ENCODE peak calls at places on chromosome 17, in five cellular contexts. One of them, this sample, is unnamed. For H3K4me1, the result is how much of the 10 kb centered on the place peaks cover.

GRCh38 chr17:8222380-8222629 is 11.9 kb upstream of the AURKB start:
- DNase-seq in CD4-positive, alpha-beta memory T cell: no peak
- DNase-seq in heart right ventricle: no peak
- DNase-seq in right lobe of liver: no peak
- DNase-seq in adrenal gland: no peak
- DNase-seq in this sample: no peak

GRCh38 chr17:1077536-1078061 is 80.7 kb downstream of the TIMM22 start:
- DNase-seq in CD4-positive, alpha-beta memory T cell: no peak
- DNase-seq in heart right ventricle: no peak
- DNase-seq in right lobe of liver: no peak
- DNase-seq in adrenal gland: no peak
- DNase-seq in this sample: no peak

GRCh38 chr17:40910441-40910841 is 25.4 kb upstream of the KRT20 start:
- DNase-seq in CD4-positive, alpha-beta memory T cell: no peak
- DNase-seq in heart right ventricle: no peak
- DNase-seq in right lobe of liver: no peak
- DNase-seq in adrenal gland: no peak
- DNase-seq in this sample: no peak

GRCh38 chr17:77770331-77771105 is 188.0 kb upstream of the TNRC6C start:
- DNase-seq in CD4-positive, alpha-beta memory T cell: no peak
- DNase-seq in heart right ventricle: no peak
- DNase-seq in right lobe of liver: no peak
- DNase-seq in adrenal gland: no peak
- DNase-seq in this sample: no peak

GRCh38 chr17:42675348-42675983 is 1.3 kb downstream of the PLEKHH3 start:
- DNase-seq in CD4-positive, alpha-beta memory T cell: no peak
- DNase-seq in heart right ventricle: peak
- DNase-seq in right lobe of liver: peak
- DNase-seq in adrenal gland: no peak
- DNase-seq in this sample: no peak

GRCh38 chr17:78645421-78646295 is 68.5 kb upstream of the DNAH17 start:
- DNase-seq in CD4-positive, alpha-beta memory T cell: peak
- DNase-seq in heart right ventricle: peak
- DNase-seq in right lobe of liver: peak
- DNase-seq in adrenal gland: peak
- DNase-seq in this sample: peak

GRCh38 chr17:41651625-41652460 is 27.5 kb upstream of the KRT17 start:
- DNase-seq in CD4-positive, alpha-beta memory T cell: no peak
- DNase-seq in heart right ventricle: no peak
- DNase-seq in right lobe of liver: no peak
- DNase-seq in adrenal gland: no peak
- DNase-seq in this sample: no peak

GRCh38 chr17:2737693-2738092 is 11.8 kb downstream of the CCDC92B start:
- DNase-seq in CD4-positive, alpha-beta memory T cell: no peak
- DNase-seq in heart right ventricle: no peak
- DNase-seq in right lobe of liver: no peak
- DNase-seq in adrenal gland: no peak
- DNase-seq in this sample: no peak

GRCh38 chr17:73286863-73287296 is 24.9 kb downstream of the CDC42EP4 start:
- DNase-seq in CD4-positive, alpha-beta memory T cell: no peak
- DNase-seq in heart right ventricle: no peak
- DNase-seq in right lobe of liver: no peak
- DNase-seq in adrenal gland: peak
- DNase-seq in this sample: no peak

GRCh38 chr17:19644493-19645210 is 3.9 kb upstream of the ALDH3A2 start:
- DNase-seq in CD4-positive, alpha-beta memory T cell: no peak
- DNase-seq in heart right ventricle: no peak
- DNase-seq in right lobe of liver: no peak
- DNase-seq in adrenal gland: no peak
- DNase-seq in this sample: no peak

GRCh38 chr17:29091591-29092291 is 48.8 kb downstream of the PIPOX start:
- DNase-seq in CD4-positive, alpha-beta memory T cell: no peak
- DNase-seq in heart right ventricle: no peak
- DNase-seq in right lobe of liver: no peak
- DNase-seq in adrenal gland: no peak
- DNase-seq in this sample: no peak

GRCh38 chr17:77129568-77130301 is 11.0 kb upstream of the SEC14L1 start:
- DNase-seq in CD4-positive, alpha-beta memory T cell: no peak
- DNase-seq in heart right ventricle: no peak
- DNase-seq in right lobe of liver: no peak
- DNase-seq in adrenal gland: no peak
- DNase-seq in this sample: no peak

GRCh38 chr17:74601944-74602572 is 10.0 kb upstream of the CD300LD start:
- DNase-seq in CD4-positive, alpha-beta memory T cell: peak
- DNase-seq in heart right ventricle: no peak
- DNase-seq in right lobe of liver: no peak
- DNase-seq in adrenal gland: no peak
- DNase-seq in this sample: no peak

DNA sequence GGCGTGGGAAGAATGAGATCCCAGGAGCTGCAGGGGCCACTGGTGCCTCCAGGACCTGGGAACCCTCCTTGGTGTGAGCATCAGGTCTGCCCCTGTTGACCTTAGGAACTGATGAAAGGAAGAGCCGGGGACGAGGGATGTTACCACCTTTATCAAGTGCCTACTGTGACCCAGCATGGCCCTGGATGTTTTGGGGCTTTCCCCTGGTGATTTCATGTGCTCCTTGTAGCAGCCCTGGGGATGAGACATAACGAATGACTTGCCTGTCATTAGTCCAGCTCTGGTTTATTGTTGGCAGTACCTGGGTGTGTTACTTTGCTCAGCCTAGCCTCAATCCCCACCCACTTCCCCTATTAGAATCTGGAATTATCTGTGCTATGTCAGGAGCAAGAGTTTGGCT is 39.9 kb downstream of the WSCD1 start:
- DNase-seq in CD4-positive, alpha-beta memory T cell: no peak
- DNase-seq in heart right ventricle: no peak
- DNase-seq in right lobe of liver: no peak
- DNase-seq in adrenal gland: no peak
- DNase-seq in this sample: no peak
- H3K27ac ChIP-seq in CD4-positive, alpha-beta memory T cell: no peak
- H3K27ac ChIP-seq in heart right ventricle: no peak
- H3K27ac ChIP-seq in right lobe of liver: no peak
- H3K27ac ChIP-seq in adrenal gland: no peak
- H3K27ac ChIP-seq in this sample: peak

DNA sequence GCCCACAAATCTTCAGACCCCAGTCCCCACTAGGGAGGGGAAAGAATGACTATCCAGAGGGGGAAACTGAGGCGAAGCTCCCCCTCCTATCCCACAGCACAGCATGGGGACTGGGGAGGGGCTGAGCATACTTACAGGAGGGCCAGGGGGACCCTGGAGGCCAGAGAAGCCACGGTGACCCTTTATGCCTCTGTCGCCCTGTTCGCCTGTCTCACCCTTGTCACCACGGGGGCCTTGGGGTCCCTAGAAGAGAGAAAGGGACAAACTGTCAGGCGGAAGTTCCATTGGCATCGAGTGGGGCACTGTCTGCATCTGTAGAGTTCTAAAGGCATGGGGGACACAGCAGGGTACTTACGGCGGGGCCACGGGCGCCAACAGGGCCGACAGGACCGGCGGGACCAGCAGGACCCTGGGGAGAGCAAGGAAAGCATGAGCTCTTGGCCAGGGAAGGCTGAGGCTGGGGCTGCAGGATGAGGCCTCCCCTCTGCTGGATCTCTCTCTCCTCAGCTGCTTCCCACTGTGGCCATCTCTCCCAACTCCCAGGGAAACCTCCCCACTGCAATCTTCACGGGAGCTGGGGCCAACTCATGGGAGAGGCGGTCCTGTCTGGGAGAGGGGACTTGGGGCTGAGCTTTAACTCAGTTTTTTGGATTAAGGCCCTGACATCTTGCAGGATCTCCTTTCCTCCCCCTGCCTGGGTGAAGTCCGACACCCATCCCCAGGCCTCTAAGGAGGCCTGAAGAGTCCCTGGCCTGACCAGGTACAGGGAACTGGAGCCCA is 13.5 kb downstream of the COL1A1 start:
- DNase-seq in CD4-positive, alpha-beta memory T cell: no peak
- DNase-seq in heart right ventricle: no peak
- DNase-seq in right lobe of liver: no peak
- DNase-seq in adrenal gland: no peak
- DNase-seq in this sample: no peak
- H3K4me1 ChIP-seq in CD4-positive, alpha-beta memory T cell: under half
- H3K4me1 ChIP-seq in heart right ventricle: under half
- H3K4me1 ChIP-seq in right lobe of liver: under half
- H3K4me1 ChIP-seq in adrenal gland: under half
- H3K4me1 ChIP-seq in this sample: under half

GRCh38 chr17:67217446-67217845 is 27.6 kb downstream of the HELZ start:
- DNase-seq in CD4-positive, alpha-beta memory T cell: no peak
- DNase-seq in heart right ventricle: no peak
- DNase-seq in right lobe of liver: no peak
- DNase-seq in adrenal gland: no peak
- DNase-seq in this sample: no peak

GRCh38 chr17:67215991-67216421 is 29.0 kb downstream of the HELZ start:
- DNase-seq in CD4-positive, alpha-beta memory T cell: no peak
- DNase-seq in heart right ventricle: no peak
- DNase-seq in right lobe of liver: peak
- DNase-seq in adrenal gland: no peak
- DNase-seq in this sample: no peak

GRCh38 chr17:67218385-67218950 is 26.5 kb downstream of the HELZ start:
- DNase-seq in CD4-positive, alpha-beta memory T cell: no peak
- DNase-seq in heart right ventricle: no peak
- DNase-seq in right lobe of liver: no peak
- DNase-seq in adrenal gland: peak
- DNase-seq in this sample: no peak

GRCh38 chr17:67212716-67213417 is 32.1 kb downstream of the HELZ start:
- DNase-seq in CD4-positive, alpha-beta memory T cell: no peak
- DNase-seq in heart right ventricle: no peak
- DNase-seq in right lobe of liver: no peak
- DNase-seq in adrenal gland: no peak
- DNase-seq in this sample: no peak

DNA sequence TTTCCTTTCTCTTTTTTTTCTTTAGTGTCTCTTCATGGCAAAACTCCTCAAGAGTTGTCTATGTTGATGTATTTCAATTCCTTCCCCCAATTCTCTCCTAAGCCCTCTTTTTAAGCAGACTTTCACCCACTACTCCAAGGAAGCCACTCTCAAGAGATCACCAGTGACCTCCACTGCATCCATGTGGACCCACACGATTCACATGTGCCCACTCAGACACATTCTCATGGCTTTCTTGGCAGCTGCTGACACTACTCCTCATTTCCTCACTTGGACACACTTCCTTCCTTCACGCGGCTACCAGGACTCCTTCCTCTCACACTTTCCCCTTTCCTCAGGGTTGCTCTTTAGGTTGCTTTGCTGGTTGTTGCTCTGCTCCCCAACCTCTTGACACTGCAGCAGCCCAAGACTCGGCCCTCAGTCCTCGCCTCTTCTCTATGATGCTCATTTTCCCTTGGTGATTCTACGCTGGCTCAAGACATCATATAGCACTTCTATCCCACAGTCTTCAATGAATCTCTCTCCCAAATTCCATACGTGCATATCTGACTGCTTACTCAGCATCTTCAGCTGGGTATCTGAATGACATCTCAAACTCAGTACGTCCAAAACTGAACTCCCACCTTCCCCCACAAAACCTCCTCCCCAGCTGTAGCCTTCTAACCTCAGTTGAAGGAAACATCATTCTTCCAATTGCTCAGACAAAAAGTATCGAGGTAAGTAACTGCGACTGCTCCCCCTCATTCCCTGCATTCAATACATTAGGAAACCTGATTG is 28.3 kb downstream of the HELZ start:
- DNase-seq in CD4-positive, alpha-beta memory T cell: no peak
- DNase-seq in heart right ventricle: no peak
- DNase-seq in right lobe of liver: no peak
- DNase-seq in adrenal gland: no peak
- DNase-seq in this sample: no peak
- H3K4me3 ChIP-seq in CD4-positive, alpha-beta memory T cell: no peak
- H3K4me3 ChIP-seq in heart right ventricle: no peak
- H3K4me3 ChIP-seq in right lobe of liver: no peak
- H3K4me3 ChIP-seq in adrenal gland: no peak
- H3K4me3 ChIP-seq in this sample: no peak

GRCh38 chr17:81012574-81013447 is 21.2 kb downstream of the CHMP6 start:
- DNase-seq in CD4-positive, alpha-beta memory T cell: no peak
- DNase-seq in heart right ventricle: no peak
- DNase-seq in right lobe of liver: no peak
- DNase-seq in adrenal gland: no peak
- DNase-seq in this sample: no peak
- H3K27ac ChIP-seq in CD4-positive, alpha-beta memory T cell: no peak
- H3K27ac ChIP-seq in heart right ventricle: no peak
- H3K27ac ChIP-seq in right lobe of liver: no peak
- H3K27ac ChIP-seq in adrenal gland: no peak
- H3K27ac ChIP-seq in this sample: no peak